ENCODE peak calls at places on chromosome 14, in five cellular contexts. One of them, this sample, is unnamed.

GRCh38 chr14:37413050-37413449 is 182.0 kb downstream of the FOXA1 start:
- DNase-seq in T-helper 9 cell: no peak
- DNase-seq in epithelial cell of proximal tubule: no peak
- DNase-seq in stimulated activated effector memory CD8-positive, alpha-beta T cell treated with anti-CD3 and anti-CD28 coated beads, Interleukin-12 subunit alpha, Interleukin-12 subunit beta, amount 100 ng/mL, for 72 hours: no peak
- DNase-seq in hypothalamus: no peak
- DNase-seq in this sample: no peak

GRCh38 chr14:76472199-76472723 is 96.3 kb downstream of the ESRRB start:
- DNase-seq in stimulated activated effector memory CD8-positive, alpha-beta T cell treated with anti-CD3 and anti-CD28 coated beads, Interleukin-12 subunit alpha, Interleukin-12 subunit beta, amount 100 ng/mL, for 72 hours: no peak
- DNase-seq in epithelial cell of proximal tubule: no peak
- DNase-seq in T-helper 9 cell: no peak
- DNase-seq in hypothalamus: no peak
- DNase-seq in this sample: no peak

GRCh38 chr14:76516884-76517283 is 140.9 kb downstream of the ESRRB start:
- DNase-seq in hypothalamus: no peak
- DNase-seq in stimulated activated effector memory CD8-positive, alpha-beta T cell treated with anti-CD3 and anti-CD28 coated beads, Interleukin-12 subunit alpha, Interleukin-12 subunit beta, amount 100 ng/mL, for 72 hours: no peak
- DNase-seq in epithelial cell of proximal tubule: no peak
- DNase-seq in T-helper 9 cell: no peak
- DNase-seq in this sample: no peak

GRCh38 chr14:89176090-89176757 is 240.8 kb downstream of the FOXN3 start:
- DNase-seq in T-helper 9 cell: no peak
- DNase-seq in hypothalamus: no peak
- DNase-seq in stimulated activated effector memory CD8-positive, alpha-beta T cell treated with anti-CD3 and anti-CD28 coated beads, Interleukin-12 subunit alpha, Interleukin-12 subunit beta, amount 100 ng/mL, for 72 hours: peak
- DNase-seq in epithelial cell of proximal tubule: no peak
- DNase-seq in this sample: no peak

GRCh38 chr14:105475269-105475915 is 771 bp downstream of the CRIP2 start:
- DNase-seq in stimulated activated effector memory CD8-positive, alpha-beta T cell treated with anti-CD3 and anti-CD28 coated beads, Interleukin-12 subunit alpha, Interleukin-12 subunit beta, amount 100 ng/mL, for 72 hours: no peak
- DNase-seq in epithelial cell of proximal tubule: no peak
- DNase-seq in T-helper 9 cell: no peak
- DNase-seq in hypothalamus: no peak
- DNase-seq in this sample: no peak

GRCh38 chr14:72000907-72001306 is 68.7 kb downstream of the RGS6 start:
- DNase-seq in stimulated activated effector memory CD8-positive, alpha-beta T cell treated with anti-CD3 and anti-CD28 coated beads, Interleukin-12 subunit alpha, Interleukin-12 subunit beta, amount 100 ng/mL, for 72 hours: no peak
- DNase-seq in hypothalamus: peak
- DNase-seq in T-helper 9 cell: no peak
- DNase-seq in epithelial cell of proximal tubule: no peak
- DNase-seq in this sample: no peak

GRCh38 chr14:104680056-104680805 is 9.2 kb upstream of the INF2 start:
- DNase-seq in stimulated activated effector memory CD8-positive, alpha-beta T cell treated with anti-CD3 and anti-CD28 coated beads, Interleukin-12 subunit alpha, Interleukin-12 subunit beta, amount 100 ng/mL, for 72 hours: no peak
- DNase-seq in T-helper 9 cell: no peak
- DNase-seq in hypothalamus: no peak
- DNase-seq in epithelial cell of proximal tubule: no peak
- DNase-seq in this sample: no peak

GRCh38 chr14:100019156-100019882 is 45.9 kb upstream of the EVL start:
- DNase-seq in hypothalamus: no peak
- DNase-seq in stimulated activated effector memory CD8-positive, alpha-beta T cell treated with anti-CD3 and anti-CD28 coated beads, Interleukin-12 subunit alpha, Interleukin-12 subunit beta, amount 100 ng/mL, for 72 hours: no peak
- DNase-seq in T-helper 9 cell: no peak
- DNase-seq in epithelial cell of proximal tubule: no peak
- DNase-seq in this sample: no peak

GRCh38 chr14:38339704-38340103 is 83.8 kb upstream of the CLEC14A start:
- DNase-seq in epithelial cell of proximal tubule: no peak
- DNase-seq in stimulated activated effector memory CD8-positive, alpha-beta T cell treated with anti-CD3 and anti-CD28 coated beads, Interleukin-12 subunit alpha, Interleukin-12 subunit beta, amount 100 ng/mL, for 72 hours: no peak
- DNase-seq in T-helper 9 cell: no peak
- DNase-seq in hypothalamus: no peak
- DNase-seq in this sample: no peak

GRCh38 chr14:95530461-95531170 is 4.2 kb upstream of the GLRX5 start:
- DNase-seq in hypothalamus: no peak
- DNase-seq in stimulated activated effector memory CD8-positive, alpha-beta T cell treated with anti-CD3 and anti-CD28 coated beads, Interleukin-12 subunit alpha, Interleukin-12 subunit beta, amount 100 ng/mL, for 72 hours: no peak
- DNase-seq in T-helper 9 cell: no peak
- DNase-seq in epithelial cell of proximal tubule: no peak
- DNase-seq in this sample: no peak

GRCh38 chr14:102911991-102912761 is 10.3 kb upstream of the AMN start:
- DNase-seq in hypothalamus: no peak
- DNase-seq in T-helper 9 cell: no peak
- DNase-seq in epithelial cell of proximal tubule: no peak
- DNase-seq in stimulated activated effector memory CD8-positive, alpha-beta T cell treated with anti-CD3 and anti-CD28 coated beads, Interleukin-12 subunit alpha, Interleukin-12 subunit beta, amount 100 ng/mL, for 72 hours: no peak
- DNase-seq in this sample: no peak

GRCh38 chr14:97798204-97798603 is 1001.0 kb downstream of the VRK1 start:
- DNase-seq in hypothalamus: no peak
- DNase-seq in T-helper 9 cell: no peak
- DNase-seq in epithelial cell of proximal tubule: no peak
- DNase-seq in stimulated activated effector memory CD8-positive, alpha-beta T cell treated with anti-CD3 and anti-CD28 coated beads, Interleukin-12 subunit alpha, Interleukin-12 subunit beta, amount 100 ng/mL, for 72 hours: no peak
- DNase-seq in this sample: no peak

GRCh38 chr14:66008631-66009030 is 477.5 kb upstream of the CCDC196 start:
- DNase-seq in epithelial cell of proximal tubule: no peak
- DNase-seq in stimulated activated effector memory CD8-positive, alpha-beta T cell treated with anti-CD3 and anti-CD28 coated beads, Interleukin-12 subunit alpha, Interleukin-12 subunit beta, amount 100 ng/mL, for 72 hours: no peak
- DNase-seq in hypothalamus: no peak
- DNase-seq in T-helper 9 cell: no peak
- DNase-seq in this sample: no peak

GRCh38 chr14:46250113-46250703 is 401.4 kb downstream of the RPL10L start:
- DNase-seq in epithelial cell of proximal tubule: peak
- DNase-seq in T-helper 9 cell: no peak
- DNase-seq in hypothalamus: no peak
- DNase-seq in stimulated activated effector memory CD8-positive, alpha-beta T cell treated with anti-CD3 and anti-CD28 coated beads, Interleukin-12 subunit alpha, Interleukin-12 subunit beta, amount 100 ng/mL, for 72 hours: no peak
- DNase-seq in this sample: no peak

GRCh38 chr14:81436296-81437138 is 36.4 kb upstream of the STON2 start:
- DNase-seq in epithelial cell of proximal tubule: no peak
- DNase-seq in stimulated activated effector memory CD8-positive, alpha-beta T cell treated with anti-CD3 and anti-CD28 coated beads, Interleukin-12 subunit alpha, Interleukin-12 subunit beta, amount 100 ng/mL, for 72 hours: peak
- DNase-seq in hypothalamus: peak
- DNase-seq in T-helper 9 cell: peak
- DNase-seq in this sample: no peak

GRCh38 chr14:94173471-94173884 is 644 bp upstream of the PPP4R4 start:
- DNase-seq in stimulated activated effector memory CD8-positive, alpha-beta T cell treated with anti-CD3 and anti-CD28 coated beads, Interleukin-12 subunit alpha, Interleukin-12 subunit beta, amount 100 ng/mL, for 72 hours: peak
- DNase-seq in T-helper 9 cell: no peak
- DNase-seq in hypothalamus: no peak
- DNase-seq in epithelial cell of proximal tubule: no peak
- DNase-seq in this sample: no peak

GRCh38 chr14:53893374-53893773 is 63.3 kb downstream of the BMP4 start:
- DNase-seq in T-helper 9 cell: no peak
- DNase-seq in epithelial cell of proximal tubule: no peak
- DNase-seq in stimulated activated effector memory CD8-positive, alpha-beta T cell treated with anti-CD3 and anti-CD28 coated beads, Interleukin-12 subunit alpha, Interleukin-12 subunit beta, amount 100 ng/mL, for 72 hours: no peak
- DNase-seq in hypothalamus: no peak
- DNase-seq in this sample: no peak

GRCh38 chr14:78153069-78153351 is 17.2 kb upstream of the NRXN3 start:
- DNase-seq in hypothalamus: no peak
- DNase-seq in T-helper 9 cell: no peak
- DNase-seq in stimulated activated effector memory CD8-positive, alpha-beta T cell treated with anti-CD3 and anti-CD28 coated beads, Interleukin-12 subunit alpha, Interleukin-12 subunit beta, amount 100 ng/mL, for 72 hours: no peak
- DNase-seq in epithelial cell of proximal tubule: no peak
- DNase-seq in this sample: no peak

GRCh38 chr14:76473381-76474263 is 97.7 kb downstream of the ESRRB start:
- DNase-seq in T-helper 9 cell: no peak
- DNase-seq in hypothalamus: no peak
- DNase-seq in stimulated activated effector memory CD8-positive, alpha-beta T cell treated with anti-CD3 and anti-CD28 coated beads, Interleukin-12 subunit alpha, Interleukin-12 subunit beta, amount 100 ng/mL, for 72 hours: no peak
- DNase-seq in epithelial cell of proximal tubule: no peak
- DNase-seq in this sample: no peak

GRCh38 chr14:89921896-89922548 is 32.5 kb downstream of the EFCAB11 start:
- DNase-seq in T-helper 9 cell: no peak
- DNase-seq in epithelial cell of proximal tubule: no peak
- DNase-seq in hypothalamus: no peak
- DNase-seq in stimulated activated effector memory CD8-positive, alpha-beta T cell treated with anti-CD3 and anti-CD28 coated beads, Interleukin-12 subunit alpha, Interleukin-12 subunit beta, amount 100 ng/mL, for 72 hours: no peak
- DNase-seq in this sample: no peak

GRCh38 chr14:35369701-35370191 is 34.8 kb downstream of the NFKBIA start:
- DNase-seq in T-helper 9 cell: no peak
- DNase-seq in hypothalamus: no peak
- DNase-seq in epithelial cell of proximal tubule: no peak
- DNase-seq in stimulated activated effector memory CD8-positive, alpha-beta T cell treated with anti-CD3 and anti-CD28 coated beads, Interleukin-12 subunit alpha, Interleukin-12 subunit beta, amount 100 ng/mL, for 72 hours: no peak
- DNase-seq in this sample: no peak

GRCh38 chr14:23121401-23121800 is 2.3 kb upstream of the CEBPE start:
- DNase-seq in T-helper 9 cell: no peak
- DNase-seq in stimulated activated effector memory CD8-positive, alpha-beta T cell treated with anti-CD3 and anti-CD28 coated beads, Interleukin-12 subunit alpha, Interleukin-12 subunit beta, amount 100 ng/mL, for 72 hours: no peak
- DNase-seq in hypothalamus: no peak
- DNase-seq in epithelial cell of proximal tubule: no peak
- DNase-seq in this sample: no peak

GRCh38 chr14:83255015-83255726 is 1721.5 kb upstream of the SEL1L start:
- DNase-seq in hypothalamus: no peak
- DNase-seq in epithelial cell of proximal tubule: peak
- DNase-seq in stimulated activated effector memory CD8-positive, alpha-beta T cell treated with anti-CD3 and anti-CD28 coated beads, Interleukin-12 subunit alpha, Interleukin-12 subunit beta, amount 100 ng/mL, for 72 hours: no peak
- DNase-seq in T-helper 9 cell: no peak
- DNase-seq in this sample: no peak

GRCh38 chr14:100199240-100199860 is 39.6 kb upstream of the YY1 start:
- DNase-seq in T-helper 9 cell: no peak
- DNase-seq in epithelial cell of proximal tubule: no peak
- DNase-seq in stimulated activated effector memory CD8-positive, alpha-beta T cell treated with anti-CD3 and anti-CD28 coated beads, Interleukin-12 subunit alpha, Interleukin-12 subunit beta, amount 100 ng/mL, for 72 hours: no peak
- DNase-seq in hypothalamus: no peak
- DNase-seq in this sample: no peak

GRCh38 chr14:74950795-74951442 is 4.5 kb downstream of the PGF start:
- DNase-seq in stimulated activated effector memory CD8-positive, alpha-beta T cell treated with anti-CD3 and anti-CD28 coated beads, Interleukin-12 subunit alpha, Interleukin-12 subunit beta, amount 100 ng/mL, for 72 hours: no peak
- DNase-seq in hypothalamus: no peak
- DNase-seq in epithelial cell of proximal tubule: no peak
- DNase-seq in T-helper 9 cell: no peak
- DNase-seq in this sample: no peak

GRCh38 chr14:50038398-50039119 is 77.8 kb downstream of the VCPKMT start:
- DNase-seq in T-helper 9 cell: no peak
- DNase-seq in stimulated activated effector memory CD8-positive, alpha-beta T cell treated with anti-CD3 and anti-CD28 coated beads, Interleukin-12 subunit alpha, Interleukin-12 subunit beta, amount 100 ng/mL, for 72 hours: peak
- DNase-seq in epithelial cell of proximal tubule: peak
- DNase-seq in hypothalamus: no peak
- DNase-seq in this sample: no peak

GRCh38 chr14:22388669-22389625 is 200.1 kb downstream of the DAD1 start:
- DNase-seq in stimulated activated effector memory CD8-positive, alpha-beta T cell treated with anti-CD3 and anti-CD28 coated beads, Interleukin-12 subunit alpha, Interleukin-12 subunit beta, amount 100 ng/mL, for 72 hours: no peak
- DNase-seq in hypothalamus: no peak
- DNase-seq in epithelial cell of proximal tubule: no peak
- DNase-seq in T-helper 9 cell: no peak
- DNase-seq in this sample: no peak

GRCh38 chr14:81727243-81727642 is 193.6 kb upstream of the SEL1L start:
- DNase-seq in hypothalamus: no peak
- DNase-seq in stimulated activated effector memory CD8-positive, alpha-beta T cell treated with anti-CD3 and anti-CD28 coated beads, Interleukin-12 subunit alpha, Interleukin-12 subunit beta, amount 100 ng/mL, for 72 hours: no peak
- DNase-seq in T-helper 9 cell: no peak
- DNase-seq in epithelial cell of proximal tubule: no peak
- DNase-seq in this sample: no peak

GRCh38 chr14:77607741-77608302 is 8.6 kb downstream of the SPTLC2 start:
- DNase-seq in hypothalamus: no peak
- DNase-seq in stimulated activated effector memory CD8-positive, alpha-beta T cell treated with anti-CD3 and anti-CD28 coated beads, Interleukin-12 subunit alpha, Interleukin-12 subunit beta, amount 100 ng/mL, for 72 hours: peak
- DNase-seq in T-helper 9 cell: no peak
- DNase-seq in epithelial cell of proximal tubule: no peak
- DNase-seq in this sample: no peak

GRCh38 chr14:89702151-89702936 is 252.2 kb downstream of the EFCAB11 start:
- DNase-seq in hypothalamus: peak
- DNase-seq in epithelial cell of proximal tubule: no peak
- DNase-seq in stimulated activated effector memory CD8-positive, alpha-beta T cell treated with anti-CD3 and anti-CD28 coated beads, Interleukin-12 subunit alpha, Interleukin-12 subunit beta, amount 100 ng/mL, for 72 hours: no peak
- DNase-seq in T-helper 9 cell: no peak
- DNase-seq in this sample: no peak

GRCh38 chr14:103908580-103908979 is 19.7 kb upstream of the TDRD9 start:
- DNase-seq in hypothalamus: no peak
- DNase-seq in T-helper 9 cell: no peak
- DNase-seq in epithelial cell of proximal tubule: no peak
- DNase-seq in stimulated activated effector memory CD8-positive, alpha-beta T cell treated with anti-CD3 and anti-CD28 coated beads, Interleukin-12 subunit alpha, Interleukin-12 subunit beta, amount 100 ng/mL, for 72 hours: no peak
- DNase-seq in this sample: no peak

GRCh38 chr14:22610931-22611330 is 12.8 kb downstream of the ABHD4 start:
- DNase-seq in hypothalamus: no peak
- DNase-seq in T-helper 9 cell: no peak
- DNase-seq in epithelial cell of proximal tubule: no peak
- DNase-seq in stimulated activated effector memory CD8-positive, alpha-beta T cell treated with anti-CD3 and anti-CD28 coated beads, Interleukin-12 subunit alpha, Interleukin-12 subunit beta, amount 100 ng/mL, for 72 hours: no peak
- DNase-seq in this sample: no peak

GRCh38 chr14:50001999-50002925 is 109.4 kb downstream of the ARF6 start:
- DNase-seq in stimulated activated effector memory CD8-positive, alpha-beta T cell treated with anti-CD3 and anti-CD28 coated beads, Interleukin-12 subunit alpha, Interleukin-12 subunit beta, amount 100 ng/mL, for 72 hours: peak
- DNase-seq in T-helper 9 cell: peak
- DNase-seq in hypothalamus: no peak
- DNase-seq in epithelial cell of proximal tubule: no peak
- DNase-seq in this sample: peak

GRCh38 chr14:67186789-67187188 is 2.5 kb upstream of the GARIN2 start:
- DNase-seq in epithelial cell of proximal tubule: no peak
- DNase-seq in T-helper 9 cell: no peak
- DNase-seq in hypothalamus: no peak
- DNase-seq in stimulated activated effector memory CD8-positive, alpha-beta T cell treated with anti-CD3 and anti-CD28 coated beads, Interleukin-12 subunit alpha, Interleukin-12 subunit beta, amount 100 ng/mL, for 72 hours: no peak
- DNase-seq in this sample: no peak

GRCh38 chr14:23185046-23185445 is 1.6 kb upstream of the SLC7A8 start:
- DNase-seq in hypothalamus: no peak
- DNase-seq in epithelial cell of proximal tubule: no peak
- DNase-seq in stimulated activated effector memory CD8-positive, alpha-beta T cell treated with anti-CD3 and anti-CD28 coated beads, Interleukin-12 subunit alpha, Interleukin-12 subunit beta, amount 100 ng/mL, for 72 hours: no peak
- DNase-seq in T-helper 9 cell: no peak
- DNase-seq in this sample: no peak

GRCh38 chr14:74347096-74347794 is 1.0 kb upstream of the VRTN start:
- DNase-seq in stimulated activated effector memory CD8-positive, alpha-beta T cell treated with anti-CD3 and anti-CD28 coated beads, Interleukin-12 subunit alpha, Interleukin-12 subunit beta, amount 100 ng/mL, for 72 hours: no peak
- DNase-seq in hypothalamus: no peak
- DNase-seq in T-helper 9 cell: no peak
- DNase-seq in epithelial cell of proximal tubule: no peak
- DNase-seq in this sample: no peak

GRCh38 chr14:100522616-100523021 is 64.6 kb downstream of the BEGAIN start:
- DNase-seq in stimulated activated effector memory CD8-positive, alpha-beta T cell treated with anti-CD3 and anti-CD28 coated beads, Interleukin-12 subunit alpha, Interleukin-12 subunit beta, amount 100 ng/mL, for 72 hours: no peak
- DNase-seq in T-helper 9 cell: no peak
- DNase-seq in hypothalamus: no peak
- DNase-seq in epithelial cell of proximal tubule: no peak
- DNase-seq in this sample: no peak

GRCh38 chr14:80310950-80311349 is 99.6 kb upstream of the DIO2 start:
- DNase-seq in epithelial cell of proximal tubule: no peak
- DNase-seq in hypothalamus: no peak
- DNase-seq in T-helper 9 cell: no peak
- DNase-seq in stimulated activated effector memory CD8-positive, alpha-beta T cell treated with anti-CD3 and anti-CD28 coated beads, Interleukin-12 subunit alpha, Interleukin-12 subunit beta, amount 100 ng/mL, for 72 hours: no peak
- DNase-seq in this sample: no peak

GRCh38 chr14:69318241-69318640 is 58.3 kb downstream of the GALNT16 start:
- DNase-seq in T-helper 9 cell: no peak
- DNase-seq in stimulated activated effector memory CD8-positive, alpha-beta T cell treated with anti-CD3 and anti-CD28 coated beads, Interleukin-12 subunit alpha, Interleukin-12 subunit beta, amount 100 ng/mL, for 72 hours: no peak
- DNase-seq in hypothalamus: no peak
- DNase-seq in epithelial cell of proximal tubule: no peak
- DNase-seq in this sample: no peak